ENCODE peak calls at places on chromosomes 3 and 15, in five cellular contexts. O, H, Q, N and E are unnamed samples. For H3K27me3, the result is how much of the 10 kb centered on the place peaks cover.

GRCh38 chr3:104987859-104988258 is 378.9 kb upstream of the ALCAM start:
- DNase-seq in H (no peak), O (no peak), N (no peak), Q (no peak), E (no peak)

GRCh38 chr3:40463579-40463978 is 6.4 kb downstream of the RPL14 start:
- DNase-seq in H (no peak), Q (no peak), N (no peak), O (no peak), E (no peak)

GRCh38 chr3:108319428-108320053 is 23.2 kb downstream of the HHLA2 start:
- DNase-seq in N (no peak), H (no peak), Q (no peak), O (peak), E (peak)

GRCh38 chr3:128313181-128313725 is 153.4 kb downstream of the DNAJB8 start:
- DNase-seq in H (no peak), O (no peak), N (no peak), Q (no peak), E (no peak)

GRCh38 chr15:58086479-58086878 is 21.0 kb upstream of the ALDH1A2 start:
- DNase-seq in Q (no peak), N (no peak), H (no peak), O (no peak), E (no peak)

GRCh38 chr3:24387000-24387399 is 107.7 kb downstream of the THRB start:
- DNase-seq in O (no peak), H (no peak), Q (no peak), N (no peak), E (peak)

GRCh38 chr3:169836058-169836941 is 23.6 kb upstream of the LRRC34 start:
- DNase-seq in N (no peak), H (peak), Q (no peak), O (no peak), E (no peak)

GRCh38 chr15:63870043-63870394 is 36.3 kb upstream of the HERC1 start:
- DNase-seq in N (no peak), H (no peak), O (no peak), Q (no peak), E (no peak)

GRCh38 chr15:59999064-59999377 is 5.1 kb upstream of the FOXB1 start:
- DNase-seq in Q (no peak), O (no peak), N (no peak), H (peak), E (no peak)

GRCh38 chr3:14455571-14456317 is 53.3 kb downstream of the SLC6A6 start:
- DNase-seq in Q (no peak), O (peak), H (no peak), N (no peak), E (no peak)

GRCh38 chr3:112456147-112456546 is 43.1 kb downstream of the BTLA start:
- DNase-seq in N (no peak), O (no peak), H (no peak), Q (no peak), E (no peak)

GRCh38 chr15:29911705-29912104 is 89.4 kb upstream of the TJP1 start:
- DNase-seq in H (no peak), O (no peak), N (no peak), Q (no peak), E (no peak)

GRCh38 chr15:25684521-25685215 is 178.5 kb downstream of the ATP10A start:
- DNase-seq in H (no peak), O (no peak), N (no peak), Q (no peak), E (no peak)

GRCh38 chr3:98172621-98173020 is 6.1 kb downstream of the OR5H15 start:
- DNase-seq in H (no peak), O (no peak), N (no peak), Q (no peak), E (no peak)

GRCh38 chr15:80698636-80699035 is 3.5 kb downstream of the ABHD17C start:
- DNase-seq in N (no peak), Q (no peak), H (no peak), O (no peak), E (no peak)

GRCh38 chr3:32297366-32297765 is 58.9 kb downstream of the CMTM8 start:
- DNase-seq in Q (no peak), N (peak), H (no peak), O (no peak), E (no peak)

GRCh38 chr3:42660898-42661297 is 7.4 kb downstream of the ZBTB47 start:
- DNase-seq in O (no peak), N (no peak), Q (no peak), H (no peak), E (no peak)

GRCh38 chr3:8722808-8723207 is 10.8 kb upstream of the CAV3 start:
- DNase-seq in O (no peak), N (no peak), Q (no peak), H (no peak), E (no peak)

GRCh38 chr3:108507887-108508286 is 2.5 kb downstream of the MYH15 start:
- DNase-seq in O (no peak), Q (no peak), N (no peak), H (no peak), E (no peak)

GRCh38 chr15:39028069-39028468 is 463.5 kb upstream of the RASGRP1 start:
- DNase-seq in Q (no peak), N (no peak), O (no peak), H (no peak), E (peak)

GRCh38 chr3:76871655-76872054 is 168.2 kb upstream of the ROBO2 start:
- DNase-seq in Q (no peak), N (no peak), H (no peak), O (no peak), E (no peak)

GRCh38 chr3:126888186-126888760 is 94.6 kb upstream of the PLXNA1 start:
- DNase-seq in H (no peak), N (no peak), Q (no peak), O (no peak), E (no peak)

GRCh38 chr3:10534066-10534465 is 28.7 kb upstream of the ATP2B2 start:
- DNase-seq in H (no peak), Q (no peak), N (no peak), O (peak), E (no peak)

GRCh38 chr3:190739726-190740230 is 122.7 kb downstream of the GMNC start:
- DNase-seq in Q (no peak), H (no peak), O (no peak), N (no peak), E (no peak)

GRCh38 chr3:194369522-194370279 is at the start of gene LRRC15:
- DNase-seq in O (peak), N (no peak), Q (peak), H (peak), E (no peak)

GRCh38 chr3:120506828-120507774 is 56.3 kb upstream of the FSTL1 start:
- DNase-seq in H (peak), Q (peak), N (no peak), O (no peak), E (peak)

GRCh38 chr3:119401069-119401468 is 62.3 kb downstream of the TMEM39A start:
- DNase-seq in Q (no peak), O (no peak), H (no peak), N (no peak), E (no peak)

GRCh38 chr15:25784141-25784540 is 79.0 kb downstream of the ATP10A start:
- DNase-seq in N (no peak), O (no peak), Q (no peak), H (no peak), E (no peak)

GRCh38 chr15:65638681-65639089 is 16.9 kb downstream of the SLC24A1 start:
- DNase-seq in O (no peak), N (no peak), H (peak), Q (peak), E (peak)
- H3K27me3 ChIP-seq in O (under half), N (under half), H (under half), Q (under half), E (under half)

GRCh38 chr15:70034141-70034540 is 63.6 kb downstream of the TLE3 start:
- DNase-seq in N (no peak), H (no peak), Q (no peak), O (no peak), E (no peak)
- H3K27me3 ChIP-seq in N (under half), H (under half), Q (under half), O (under half), E (half or more)

GRCh38 chr15:73359653-73360052 is 9.1 kb downstream of the HCN4 start:
- DNase-seq in Q (no peak), N (no peak), O (no peak), H (no peak), E (no peak)
- H3K27me3 ChIP-seq in Q (under half), N (under half), O (half or more), H (under half), E (half or more)

GRCh38 chr15:79206940-79207339 is 75.6 kb upstream of the ANKRD34C start:
- DNase-seq in N (no peak), O (no peak), H (no peak), Q (no peak), E (no peak)

GRCh38 chr15:79209116-79209515 is 73.4 kb upstream of the ANKRD34C start:
- DNase-seq in N (no peak), Q (peak), H (no peak), O (no peak), E (no peak)

GRCh38 chr15:79204886-79205285 is 77.6 kb upstream of the ANKRD34C start:
- DNase-seq in H (no peak), N (no peak), Q (no peak), O (no peak), E (peak)

GRCh38 chr15:79209690-79210089 is 72.8 kb upstream of the ANKRD34C start:
- DNase-seq in O (no peak), N (no peak), Q (peak), H (peak), E (no peak)

DNA sequence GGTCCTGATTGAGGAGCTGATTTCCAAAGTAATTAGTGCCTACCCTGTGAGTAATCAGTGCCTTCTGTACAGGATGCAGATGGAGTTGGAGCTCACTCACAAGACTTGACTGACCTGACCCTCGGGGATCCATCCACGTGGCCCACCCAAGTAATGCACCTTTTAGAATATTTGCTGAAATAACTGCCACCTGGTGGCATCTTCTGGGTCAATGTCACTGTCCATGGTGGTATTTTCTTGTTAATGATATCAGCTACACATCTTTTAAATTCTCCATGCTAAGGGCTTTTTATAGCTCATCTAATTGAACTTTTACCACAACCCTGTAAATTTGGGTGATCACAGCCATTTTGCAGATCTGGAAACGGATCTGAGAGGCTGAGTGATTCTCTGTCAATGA is 74.3 kb upstream of the ANKRD34C start:
- DNase-seq in H (no peak), N (no peak), Q (no peak), O (no peak), E (no peak)
- H3K27me3 ChIP-seq in H (under half), N (under half), Q (under half), O (half or more), E (under half)

GRCh38 chr15:67829647-67830504 is 4.6 kb downstream of the SKOR1 start:
- DNase-seq in Q (no peak), H (peak), N (no peak), O (no peak), E (no peak)

GRCh38 chr15:67826717-67827560 is 1.6 kb downstream of the SKOR1 start:
- DNase-seq in Q (no peak), N (no peak), O (no peak), H (peak), E (no peak)

GRCh38 chr15:67828379-67828968 is 3.2 kb downstream of the SKOR1 start:
- DNase-seq in H (peak), Q (no peak), N (no peak), O (no peak), E (no peak)

GRCh38 chr15:67827561-67828378 is 2.5 kb downstream of the SKOR1 start:
- DNase-seq in N (no peak), Q (no peak), H (peak), O (no peak), E (no peak)

DNA sequence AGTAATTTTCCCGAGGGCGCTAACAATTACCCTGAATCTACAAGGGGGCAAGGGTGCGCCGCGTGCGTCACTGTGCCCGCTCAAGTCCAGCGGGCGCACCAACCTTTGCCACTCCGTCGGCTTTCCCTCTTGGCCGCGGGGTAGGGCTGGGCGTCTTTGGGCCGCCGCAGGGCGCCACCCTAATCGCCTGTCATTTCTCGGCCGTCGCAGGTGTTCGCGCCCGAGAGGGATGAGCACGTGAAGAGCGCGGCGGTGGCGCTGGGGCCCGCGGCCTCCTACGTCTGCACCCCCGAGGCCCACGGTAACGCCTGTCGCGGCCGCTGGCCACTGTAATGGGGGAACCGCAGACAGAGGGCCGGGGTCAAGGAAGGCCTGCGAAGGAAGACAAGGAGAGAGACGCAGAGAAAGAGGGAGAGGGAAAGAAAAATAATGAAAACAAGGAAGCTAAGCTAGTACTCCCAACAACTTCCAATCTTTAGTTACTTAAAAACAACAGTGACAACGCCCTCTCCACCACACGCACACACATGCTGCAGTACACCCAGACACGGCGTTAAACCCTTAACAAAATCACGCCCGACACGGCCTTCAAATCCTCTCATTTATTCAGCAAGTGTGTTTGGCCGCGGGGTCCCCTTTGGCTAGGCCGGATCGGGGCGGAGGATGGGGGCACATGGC is 3.8 kb downstream of the SKOR1 start:
- DNase-seq in H (peak), Q (no peak), O (no peak), N (no peak), E (no peak)
- H3K27me3 ChIP-seq in H (half or more), Q (half or more), O (half or more), N (half or more), E (half or more)

GRCh38 chr3:152644478-152644877 is 190.5 kb upstream of the P2RY1 start:
- DNase-seq in N (no peak), H (no peak), O (no peak), Q (no peak), E (no peak)
- H3K27me3 ChIP-seq in N (under half), H (under half), O (under half), Q (under half), E (under half)

DNA sequence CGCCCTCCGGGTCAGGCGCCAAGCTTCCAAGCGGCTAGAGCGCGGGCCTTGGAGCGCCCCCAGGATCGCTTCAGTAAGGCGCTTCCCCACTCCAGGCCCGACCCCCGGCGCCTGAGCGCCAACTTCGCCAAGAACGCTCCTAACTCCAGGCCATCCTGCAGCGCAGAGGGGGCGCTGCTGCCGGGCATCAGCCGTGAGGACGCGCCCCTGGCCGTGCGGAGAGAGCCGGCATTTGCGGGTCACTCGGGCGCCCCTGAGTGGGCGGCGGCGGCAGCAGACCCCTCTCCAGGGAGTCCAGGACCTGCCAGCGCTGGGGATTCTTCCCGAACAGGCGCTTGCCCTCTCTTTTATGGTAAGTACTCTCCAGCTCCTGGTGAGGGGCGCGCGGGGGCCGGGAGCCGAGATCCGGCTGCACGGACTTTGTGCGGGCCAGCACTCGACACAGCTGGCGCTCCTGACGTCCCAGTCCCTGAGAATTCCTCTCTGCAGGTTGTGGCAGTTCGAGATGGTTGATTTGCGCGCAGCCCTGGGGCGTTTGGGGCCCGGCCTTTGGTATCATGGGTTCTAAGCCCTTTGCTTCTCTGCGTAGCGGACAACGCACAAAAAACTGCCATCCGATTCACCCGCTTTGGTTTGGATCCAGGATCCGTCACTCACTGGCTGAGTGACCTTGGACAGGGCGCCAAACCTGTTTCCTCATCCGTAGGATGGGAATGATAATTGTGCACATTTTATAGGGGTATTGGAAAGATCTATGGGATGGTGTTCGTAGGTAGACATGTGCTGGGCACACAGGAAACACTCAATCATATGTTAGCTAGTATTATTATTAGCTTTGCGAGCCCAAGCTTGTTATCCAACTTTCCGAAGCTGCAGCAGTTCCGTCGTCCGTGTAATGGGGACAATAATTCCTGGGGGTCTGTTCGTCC is 758 bp downstream of the SPSB4 start:
- DNase-seq in O (no peak), N (no peak), H (peak), Q (peak), E (no peak)
- H3K27me3 ChIP-seq in O (half or more), N (under half), H (half or more), Q (under half), E (half or more)

GRCh38 chr15:32735948-32736347 is 18.1 kb downstream of the GREM1 start:
- DNase-seq in O (no peak), Q (no peak), N (no peak), H (no peak), E (no peak)

GRCh38 chr15:32739522-32739921 is 21.7 kb downstream of the GREM1 start:
- DNase-seq in H (no peak), N (no peak), Q (no peak), O (no peak), E (no peak)

GRCh38 chr15:32738677-32739076 is 20.9 kb downstream of the GREM1 start:
- DNase-seq in Q (no peak), N (no peak), O (no peak), H (no peak), E (no peak)

GRCh38 chr15:32737246-32737757 is 19.5 kb downstream of the GREM1 start:
- DNase-seq in N (no peak), H (no peak), O (no peak), Q (no peak), E (no peak)

DNA sequence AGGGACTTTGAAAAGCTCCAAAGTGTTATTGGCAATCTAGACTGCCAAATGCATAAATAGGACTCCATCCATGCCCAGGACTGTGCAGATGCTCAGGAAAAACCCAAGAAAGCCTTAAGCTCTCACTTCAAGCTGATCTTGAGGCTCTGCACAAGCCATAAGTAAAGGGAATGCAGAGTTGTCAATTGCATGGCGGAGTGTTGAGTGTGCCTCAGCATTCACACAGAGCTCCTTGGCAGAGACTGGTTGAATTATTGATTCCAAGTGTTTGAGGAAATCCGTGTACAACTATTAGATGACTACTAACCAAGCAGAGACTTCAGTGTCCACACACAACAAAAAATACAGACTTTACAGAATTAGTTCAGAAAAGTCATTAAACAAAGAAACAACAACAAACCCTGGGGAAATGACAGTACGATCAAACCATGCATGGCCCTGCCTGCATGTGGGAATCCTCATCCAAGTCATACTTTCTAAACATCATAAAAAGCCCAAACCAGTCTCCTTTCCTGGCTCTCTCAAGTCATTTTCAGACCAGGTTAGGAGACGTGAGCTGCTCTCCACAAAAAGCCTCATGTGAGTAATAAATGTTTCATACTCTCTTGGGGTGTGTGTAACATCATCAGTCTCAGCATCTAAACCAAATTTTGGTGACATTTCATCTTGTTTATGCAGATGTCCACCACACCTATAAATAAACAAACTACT is 18.7 kb downstream of the GREM1 start:
- DNase-seq in H (no peak), Q (no peak), N (no peak), O (no peak), E (no peak)
- H3K27me3 ChIP-seq in H (under half), Q (under half), N (under half), O (under half), E (under half)